ENCODE peak calls at places on chromosomes 12 and 14, in five cellular contexts. E, H, X, N and V are unnamed samples.

GRCh38 chr14:79018846-79019245 is 848.7 kb downstream of the NRXN3 start:
- DNase-seq in E (peak; percentile 39), H (peak; percentile 82), X (no peak), N (no peak), V (no peak)

GRCh38 chr14:20857207-20857606 is 34.0 kb upstream of the RNASE3 start:
- DNase-seq in E (no peak), H (no peak), X (no peak), N (no peak), V (no peak)

GRCh38 chr14:44149597-44149996 is 357.5 kb downstream of the FSCB start:
- DNase-seq in E (peak; percentile 41), H (no peak), X (peak; percentile 2), N (peak; percentile 65), V (peak; percentile 94)

GRCh38 chr14:54676822-54677708 is 110.1 kb downstream of the SAMD4A start:
- DNase-seq in E (peak; percentile 96), H (peak; percentile 96), X (peak; percentile 54), N (peak; percentile 71), V (peak; percentile 87)

GRCh38 chr12:54125950-54126695 is 62.7 kb downstream of the SMUG1 start:
- DNase-seq in E (no peak), H (no peak), X (no peak), N (no peak), V (no peak)

GRCh38 chr14:99077844-99078236 is 194.2 kb downstream of the BCL11B start:
- DNase-seq in E (no peak), H (no peak), X (no peak), N (no peak), V (no peak)

GRCh38 chr14:77376380-77376770 is 519 bp downstream of the TMED8 start:
- DNase-seq in E (peak; percentile 19), H (no peak), X (no peak), N (peak; percentile 14), V (peak; percentile 34)

GRCh38 chr12:50933459-50934124 is 18.8 kb upstream of the HIGD1C start:
- DNase-seq in E (peak; percentile 79), H (no peak), X (no peak), N (no peak), V (peak; percentile 72)

DNA sequence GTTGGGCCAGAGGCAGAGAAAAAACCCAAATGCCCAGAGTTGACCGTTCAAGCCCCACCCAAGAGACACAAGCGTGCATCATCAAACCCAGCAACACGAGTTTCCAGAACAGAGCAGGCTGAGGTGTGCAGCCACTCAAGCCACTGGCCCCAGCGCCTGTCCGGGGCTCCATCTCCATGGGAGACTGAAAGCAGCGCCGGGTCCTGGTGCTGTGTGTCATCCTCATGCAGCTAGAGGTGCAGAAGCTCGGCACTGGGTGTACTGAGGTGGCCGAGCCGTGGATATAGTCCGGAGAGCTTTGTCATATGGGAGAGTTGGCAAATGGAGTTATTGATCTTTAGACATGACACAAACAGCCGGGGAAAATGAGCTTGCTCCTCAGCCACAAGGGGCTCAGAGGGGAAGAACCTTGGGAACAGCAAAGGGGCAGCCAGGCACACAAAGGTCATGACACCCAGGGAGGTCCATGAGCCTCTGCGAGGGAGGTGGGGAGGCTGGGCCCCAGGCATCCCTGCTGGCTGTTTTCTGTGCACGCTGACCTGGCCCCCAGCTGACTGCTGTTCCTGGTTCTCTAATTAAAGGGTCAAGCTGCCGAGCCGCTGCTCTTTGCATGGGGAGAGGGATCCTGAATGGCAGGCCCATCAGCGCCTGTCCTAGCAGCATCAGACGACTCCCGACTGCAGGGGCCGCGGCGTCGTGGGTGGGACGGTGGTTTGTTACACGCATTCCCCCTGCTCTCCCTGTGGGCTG is 145.5 kb upstream of the SFSWAP start:
- DNase-seq in E (no peak), H (no peak), X (no peak), N (no peak), V (no peak)
- H3K4me2 ChIP-seq in E (no peak overlapping the region), H (no peak overlapping the region), X (no peak overlapping the region), N (no peak overlapping the region), V (no peak overlapping the region)

GRCh38 chr14:22974530-22975313 is 7.6 kb downstream of the AJUBA start:
- DNase-seq in E (peak; percentile 62), H (no peak), X (no peak), N (no peak), V (no peak)

GRCh38 chr14:22976620-22977433 is 5.5 kb downstream of the AJUBA start:
- DNase-seq in E (peak; percentile 64), H (peak; percentile 63), X (no peak), N (no peak), V (peak; percentile 78)

GRCh38 chr14:22972313-22972930 is 9.9 kb downstream of the AJUBA start:
- DNase-seq in E (no peak), H (no peak), X (no peak), N (no peak), V (no peak)

GRCh38 chr14:22971152-22971551 is 11.2 kb downstream of the AJUBA start:
- DNase-seq in E (no peak), H (no peak), X (no peak), N (no peak), V (no peak)

DNA sequence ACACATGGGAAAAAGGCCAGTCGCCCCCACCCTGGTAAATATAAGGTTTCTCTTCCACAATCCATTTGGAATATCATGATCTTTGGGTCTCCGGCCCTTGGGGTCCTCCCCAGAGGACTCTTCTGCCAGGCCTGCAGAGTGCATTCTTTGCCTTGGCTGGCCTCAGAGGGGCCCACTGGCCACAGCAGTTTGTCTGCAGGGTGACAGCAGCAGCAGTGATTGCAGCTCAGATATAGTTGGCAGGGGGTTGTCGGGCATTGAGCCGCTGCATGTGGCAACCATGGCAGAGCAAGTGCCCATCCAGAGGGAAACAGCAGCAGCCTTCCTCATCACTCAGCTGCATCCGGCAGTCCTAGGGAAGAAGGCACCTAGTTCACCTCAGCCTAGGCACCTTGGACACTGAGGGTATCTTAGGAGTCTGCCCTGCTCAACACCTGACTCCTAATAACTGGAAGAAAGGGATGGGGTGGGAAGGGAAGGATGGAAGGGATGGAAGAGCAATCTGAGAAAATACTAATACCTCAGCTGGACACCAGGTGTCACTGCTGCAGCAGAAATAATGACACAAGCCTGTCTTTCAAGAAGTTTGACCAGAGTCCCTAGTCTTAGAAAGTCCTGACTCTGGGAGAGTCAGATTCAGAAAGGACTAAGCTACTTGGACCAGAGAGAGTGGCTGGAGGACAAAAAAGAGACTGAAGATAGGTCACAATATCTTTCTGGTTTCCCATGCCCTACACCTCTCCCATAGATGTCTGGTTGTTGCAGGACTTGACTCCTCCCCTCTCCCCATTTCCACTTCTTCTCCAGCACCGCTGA is 8.9 kb downstream of the AJUBA start:
- DNase-seq in E (peak; percentile 80), H (peak; percentile 70), X (peak; percentile 85), N (peak; percentile 49), V (peak; percentile 76)
- H2BK5ac ChIP-seq in E (no peak overlapping the region), H (no peak overlapping the region), X (no peak overlapping the region), N (no peak overlapping the region), V (no peak overlapping the region)

DNA sequence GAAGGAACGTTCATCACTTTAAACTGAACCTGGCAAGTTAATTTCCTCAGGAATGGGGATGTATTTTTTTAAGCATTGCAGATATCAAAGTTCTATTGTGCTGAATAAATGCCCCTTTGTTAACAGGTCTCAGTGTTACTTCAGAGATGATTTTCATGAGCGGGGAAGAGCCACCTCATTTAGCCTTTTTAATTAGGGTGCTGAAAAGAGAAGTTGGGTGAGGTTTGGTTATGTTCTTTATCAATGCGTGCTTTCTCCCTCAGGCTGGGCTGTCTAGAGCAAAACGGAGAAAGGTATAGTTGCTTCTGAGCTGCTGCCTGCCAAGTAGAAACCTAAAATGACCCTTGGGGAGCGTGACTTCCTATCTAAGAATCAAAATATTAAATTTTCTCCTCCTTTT is 8.0 kb upstream of the HIP1R start:
- DNase-seq in E (no peak), H (no peak), X (no peak), N (no peak), V (no peak)
- H3K4me3 ChIP-seq in E (no peak overlapping the region), H (no peak overlapping the region), X (no peak overlapping the region), N (no peak overlapping the region), V (no peak overlapping the region)

DNA sequence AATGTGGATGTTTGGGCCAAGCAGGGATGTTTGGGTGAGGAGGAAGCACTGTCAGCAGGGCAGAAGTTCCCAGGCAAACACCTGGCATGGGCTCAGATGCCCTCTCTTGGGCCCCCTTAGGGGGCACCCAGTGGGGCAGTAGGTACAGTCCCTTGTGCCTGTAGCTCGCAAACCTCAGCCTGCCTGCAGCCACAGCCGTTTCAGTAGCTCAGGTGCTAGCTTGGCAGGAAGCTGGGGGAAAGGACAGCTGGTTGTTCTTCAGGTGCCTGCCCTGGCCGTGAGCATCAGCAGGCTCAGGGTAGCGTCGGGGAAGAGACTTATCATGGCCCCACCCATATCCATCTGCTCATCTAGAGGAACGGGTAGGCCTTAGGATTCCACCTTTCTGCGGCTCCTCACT is 67.5 kb downstream of the B4GALNT3 start:
- DNase-seq in E (no peak), H (no peak), X (no peak), N (no peak), V (no peak)
- H3K4me2 ChIP-seq in E (no peak overlapping the region), H (no peak overlapping the region), X (no peak overlapping the region), N (no peak overlapping the region), V (no peak overlapping the region)